ENCODE peak calls at places on chromosomes 11 and 22, in eight cellular contexts. X is CD4-positive, alpha-beta memory T cell; G is RWPE1; I is effector memory CD4-positive, alpha-beta T cell; U is A549; Z is HCT116; N is upper lobe of right lung; R is pancreas. T is an unnamed sample.

GRCh38 chr11:127485541-127485940 is 485.0 kb upstream of the KIRREL3 start:
- DNase-seq in G (peak), X (no peak), I (no peak), N (no peak), Z (no peak), R (no peak), U (no peak), T (no peak)

GRCh38 chr22:41702763-41703162 is 3.5 kb downstream of the MEI1 start:
- DNase-seq in X (no peak), U (no peak), Z (no peak), R (no peak), N (no peak), G (no peak), I (no peak), T (no peak)

GRCh38 chr22:49853981-49854791 is 542 bp downstream of the ZBED4 start:
- DNase-seq in R (peak), G (no peak), I (no peak), X (peak), N (peak), Z (no peak), U (no peak), T (no peak)

GRCh38 chr11:45336136-45336535 is 50.0 kb upstream of the SYT13 start:
- DNase-seq in N (no peak), G (no peak), I (no peak), R (no peak), U (no peak), X (no peak), Z (no peak), T (no peak)

GRCh38 chr11:108338750-108339149 is 115.9 kb downstream of the ATM start:
- DNase-seq in U (no peak), G (no peak), N (no peak), R (no peak), Z (no peak), I (no peak), X (no peak), T (peak)

GRCh38 chr11:69375316-69376154 is 81.6 kb downstream of the MYEOV start:
- DNase-seq in X (no peak), Z (no peak), G (no peak), I (no peak), R (no peak), N (no peak), U (no peak), T (no peak)

GRCh38 chr11:70019576-70020011 is 58.5 kb upstream of the ANO1 start:
- DNase-seq in X (no peak), R (no peak), G (no peak), U (no peak), N (no peak), I (no peak), Z (no peak), T (no peak)

GRCh38 chr22:46957521-46957920 is 195.1 kb downstream of the TBC1D22A start:
- DNase-seq in U (no peak), R (no peak), N (no peak), X (no peak), Z (no peak), I (no peak), G (no peak), T (no peak)

GRCh38 chr11:76916712-76917111 is 56.0 kb downstream of the ACER3 start:
- DNase-seq in G (no peak), U (no peak), N (no peak), Z (no peak), R (no peak), X (no peak), I (no peak), T (no peak)

GRCh38 chr11:3989891-3990290 is 104.7 kb upstream of the RRM1 start:
- DNase-seq in X (peak), N (no peak), I (no peak), R (no peak), U (no peak), Z (no peak), G (no peak), T (no peak)

GRCh38 chr11:103581680-103582265 is 454.7 kb upstream of the DDI1 start:
- DNase-seq in X (no peak), I (no peak), R (no peak), N (no peak), Z (no peak), G (no peak), U (no peak), T (no peak)

GRCh38 chr11:45933131-45933821 is 10.8 kb downstream of the LARGE2 start:
- DNase-seq in G (no peak), X (no peak), R (peak), N (peak), U (no peak), Z (no peak), I (no peak), T (no peak)

GRCh38 chr11:66548774-66549630 is 2.3 kb downstream of the ACTN3 start:
- DNase-seq in R (no peak), G (no peak), U (no peak), I (no peak), X (no peak), N (no peak), Z (no peak), T (no peak)

DNA sequence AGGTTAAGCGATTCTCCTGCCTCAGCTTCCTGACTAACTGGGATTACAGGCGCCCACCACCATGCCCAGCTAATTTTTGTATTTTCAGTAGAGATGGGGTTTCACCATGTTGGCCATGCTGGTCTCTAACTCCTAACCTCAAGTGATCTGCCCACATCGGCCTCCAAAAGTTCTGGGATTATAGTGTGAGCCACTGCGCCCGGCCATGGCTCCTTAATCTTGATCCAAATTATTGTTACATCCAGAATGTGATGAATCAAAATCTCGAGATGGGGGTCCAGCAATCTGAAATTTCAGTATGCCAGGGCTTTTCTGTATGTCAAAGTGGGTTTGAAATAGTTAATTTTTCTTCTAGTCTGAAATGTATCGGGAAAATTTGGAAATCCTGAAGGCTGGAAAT is 3.7 kb downstream of the RPL27A start:
- DNase-seq in I (no peak), X (no peak), U (no peak), G (no peak), N (no peak), R (no peak), Z (no peak), T (no peak)
- H3K27ac ChIP-seq in I (no peak), X (no peak), U (no peak), G (peak), N (no peak), R (no peak), Z (peak), T (peak)

GRCh38 chr11:2259897-2260451 is 10.4 kb downstream of the ASCL2 start:
- DNase-seq in X (no peak), I (no peak), U (no peak), N (peak), R (no peak), G (no peak), Z (no peak), T (no peak)
- H3K27ac ChIP-seq in X (no peak), I (no peak), U (no peak), N (no peak), R (no peak), G (no peak), Z (no peak), T (no peak)

GRCh38 chr11:117662255-117662654 is 134.8 kb downstream of the DSCAML1 start:
- DNase-seq in N (no peak), G (no peak), I (no peak), R (no peak), X (no peak), U (no peak), Z (no peak), T (no peak)

GRCh38 chr11:117664897-117665296 is 132.1 kb downstream of the DSCAML1 start:
- DNase-seq in X (no peak), G (no peak), U (no peak), I (no peak), R (no peak), N (no peak), Z (no peak), T (no peak)

GRCh38 chr11:117663826-117664225 is 133.2 kb downstream of the DSCAML1 start:
- DNase-seq in G (no peak), Z (no peak), R (no peak), U (no peak), I (no peak), X (no peak), N (no peak), T (no peak)

GRCh38 chr11:117663389-117663788 is 133.6 kb downstream of the DSCAML1 start:
- DNase-seq in U (no peak), G (no peak), Z (no peak), N (no peak), R (no peak), I (no peak), X (no peak), T (no peak)

GRCh38 chr11:117662870-117663269 is 134.1 kb downstream of the DSCAML1 start:
- DNase-seq in U (no peak), Z (no peak), G (no peak), R (no peak), X (no peak), N (no peak), I (no peak), T (no peak)
- H3K27ac ChIP-seq in U (no peak), Z (no peak), G (no peak), R (no peak), X (no peak), N (no peak), I (no peak), T (no peak)

DNA sequence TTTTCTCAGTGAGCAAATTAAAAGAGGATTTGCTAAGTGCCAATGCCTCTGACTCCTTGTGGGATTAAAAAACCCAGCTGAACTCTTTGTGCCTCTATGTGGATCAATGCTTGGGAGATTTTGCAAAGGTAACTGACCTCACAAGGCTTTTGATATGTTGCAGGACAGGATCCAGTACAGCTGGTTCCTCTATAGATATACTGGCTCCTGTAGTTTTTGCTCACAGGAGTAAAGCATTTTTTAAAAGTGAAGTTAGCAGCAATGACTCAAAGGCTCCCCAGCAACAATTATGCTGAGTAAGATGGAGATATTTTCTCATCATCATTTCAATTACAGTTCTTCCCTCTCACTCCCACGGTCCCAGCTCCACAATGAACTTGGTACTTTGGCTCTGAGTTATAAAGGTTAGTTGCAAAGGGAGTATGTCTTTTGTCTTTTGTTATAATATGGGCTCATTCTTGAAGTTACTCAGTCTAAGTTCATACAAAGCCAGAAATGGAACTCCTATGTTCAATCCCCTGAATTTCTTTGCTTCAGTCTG is 471.5 kb downstream of the LRRC4C start:
- DNase-seq in N (no peak), I (no peak), R (no peak), G (no peak), U (no peak), X (no peak), Z (no peak), T (no peak)
- H3K27ac ChIP-seq in N (no peak), I (no peak), R (no peak), G (no peak), U (no peak), X (no peak), Z (no peak), T (no peak)

GRCh38 chr11:122745111-122745510 is 89.6 kb downstream of the UBASH3B start:
- DNase-seq in Z (no peak), N (no peak), X (no peak), G (no peak), U (no peak), R (no peak), I (no peak), T (no peak)

GRCh38 chr11:122742350-122742749 is 86.8 kb downstream of the UBASH3B start:
- DNase-seq in N (no peak), U (no peak), Z (no peak), R (no peak), I (no peak), G (peak), X (no peak), T (no peak)

GRCh38 chr11:122743093-122743741 is 87.7 kb downstream of the UBASH3B start:
- DNase-seq in I (no peak), X (no peak), N (no peak), R (no peak), G (no peak), U (no peak), Z (no peak), T (no peak)

GRCh38 chr11:122746050-122746478 is 90.5 kb downstream of the UBASH3B start:
- DNase-seq in I (peak), G (no peak), Z (no peak), U (no peak), X (peak), N (peak), R (no peak), T (no peak)

GRCh38 chr11:122743949-122744876 is 88.7 kb downstream of the UBASH3B start:
- DNase-seq in G (no peak), X (peak), I (peak), U (no peak), Z (no peak), R (no peak), N (no peak), T (no peak)
- H3K27ac ChIP-seq in G (no peak), X (peak), I (peak), U (no peak), Z (no peak), R (no peak), N (peak), T (no peak)

GRCh38 chr11:117884994-117885393 is 8.5 kb upstream of the FXYD6 start:
- DNase-seq in I (no peak), Z (no peak), U (no peak), X (no peak), G (no peak), R (no peak), N (no peak), T (no peak)
- H3K27ac ChIP-seq in I (no peak), Z (no peak), U (no peak), X (no peak), G (no peak), R (no peak), N (no peak), T (no peak)

GRCh38 chr11:47955356-47955755 is 25.0 kb upstream of the PTPRJ start:
- DNase-seq in I (no peak), N (no peak), R (no peak), Z (no peak), U (no peak), X (no peak), G (no peak), T (no peak)
- H3K27ac ChIP-seq in I (no peak), N (no peak), R (no peak), Z (no peak), U (no peak), X (no peak), G (no peak), T (no peak)

GRCh38 chr22:44493206-44493605 is 4.8 kb downstream of the RTL6 start:
- DNase-seq in U (no peak), G (no peak), N (no peak), Z (no peak), R (no peak), I (no peak), X (peak), T (no peak)
- H3K27ac ChIP-seq in U (no peak), G (no peak), N (no peak), Z (no peak), R (no peak), I (no peak), X (peak), T (no peak)

GRCh38 chr11:11215944-11216343 is 137.1 kb downstream of the CSNK2A3 start:
- DNase-seq in Z (no peak), X (no peak), U (no peak), R (no peak), N (no peak), I (no peak), G (no peak), T (no peak)

GRCh38 chr11:11220786-11221185 is 132.3 kb downstream of the CSNK2A3 start:
- DNase-seq in N (no peak), Z (no peak), R (no peak), I (no peak), G (peak), U (no peak), X (no peak), T (no peak)

GRCh38 chr11:11218287-11218986 is 134.6 kb downstream of the CSNK2A3 start:
- DNase-seq in G (no peak), X (no peak), N (no peak), I (no peak), Z (no peak), R (peak), U (no peak), T (no peak)

GRCh38 chr11:11215058-11215815 is 137.8 kb downstream of the CSNK2A3 start:
- DNase-seq in I (no peak), R (no peak), X (no peak), N (no peak), U (no peak), G (no peak), Z (no peak), T (no peak)

DNA sequence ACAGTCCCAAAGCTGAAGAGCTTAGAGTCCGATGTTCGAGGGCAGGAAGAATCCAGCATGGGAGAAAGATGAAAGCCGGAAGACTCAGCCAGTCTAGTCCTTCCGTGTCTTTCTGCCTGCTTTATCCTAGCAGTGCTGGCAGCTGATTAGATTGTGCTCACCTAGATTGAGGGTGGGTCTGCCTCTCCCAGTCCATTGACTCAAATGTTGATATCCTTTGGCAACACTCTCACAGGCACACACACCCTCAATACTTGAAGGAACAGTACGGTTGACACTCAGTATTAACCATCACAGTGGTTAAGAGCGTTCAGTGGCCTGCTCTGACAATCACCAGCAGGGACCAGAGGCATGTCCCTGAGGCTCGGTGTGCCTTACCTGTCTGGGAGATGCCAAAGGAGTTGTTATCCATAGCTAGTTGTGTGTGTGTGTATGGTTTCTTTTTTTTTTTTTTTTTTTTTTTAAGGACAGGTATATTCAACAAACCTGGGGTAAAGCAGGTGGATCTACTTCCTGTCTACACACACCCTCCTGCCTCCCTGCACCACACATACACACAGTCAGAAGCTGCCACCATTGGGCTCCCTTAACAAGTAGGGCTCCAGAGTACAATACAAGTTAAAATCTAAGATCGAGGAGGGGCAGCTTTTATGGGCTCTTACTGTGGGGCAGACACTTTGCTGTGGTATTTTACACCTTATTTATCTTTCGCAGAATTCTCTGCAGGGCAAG is 135.3 kb downstream of the CSNK2A3 start:
- DNase-seq in I (no peak), X (no peak), R (no peak), U (no peak), Z (no peak), N (no peak), G (no peak), T (no peak)
- H3K27ac ChIP-seq in I (no peak), X (no peak), R (no peak), U (no peak), Z (no peak), N (no peak), G (no peak), T (no peak)

T was measured in epithelial cell of prostate.